ENCODE peak calls at places on chromosomes 6 and 20, in six cellular contexts. One of them, this sample, is unnamed.

GRCh38 chr6:152341596-152341995 is 295.6 kb downstream of the SYNE1 start:
- DNase-seq in amniotic epithelial cell: no peak
- DNase-seq in stimulated activated CD8-positive, alpha-beta memory T cell treated with anti-CD3 and anti-CD28 coated beads, Interleukin-2, amount 100 ng/mL, for 48 hours: no peak
- DNase-seq in K562: no peak
- DNase-seq in HEK293T: no peak
- DNase-seq in activated T-helper 2 cell treated with anti-CD3 and anti-CD28 coated beads, Interferon-gamma antibody, Interleukin-2, Interleukin-4, amounts not matched to agents 10 μg/mL and 5 μg/mL and 100 μg/mL, durations not matched to agents 14 hours and 24 hours and 36 hours: no peak
- DNase-seq in this sample: no peak

GRCh38 chr20:60013296-60014142 is 55.3 kb downstream of the CDH26 start:
- DNase-seq in K562: no peak
- DNase-seq in activated T-helper 2 cell treated with anti-CD3 and anti-CD28 coated beads, Interferon-gamma antibody, Interleukin-2, Interleukin-4, amounts not matched to agents 10 μg/mL and 5 μg/mL and 100 μg/mL, durations not matched to agents 14 hours and 24 hours and 36 hours: no peak
- DNase-seq in HEK293T: no peak
- DNase-seq in stimulated activated CD8-positive, alpha-beta memory T cell treated with anti-CD3 and anti-CD28 coated beads, Interleukin-2, amount 100 ng/mL, for 48 hours: no peak
- DNase-seq in amniotic epithelial cell: no peak
- DNase-seq in this sample: peak; percentile 5

GRCh38 chr20:17971571-17972013 is 2.8 kb downstream of the MGME1 start:
- DNase-seq in activated T-helper 2 cell treated with anti-CD3 and anti-CD28 coated beads, Interferon-gamma antibody, Interleukin-2, Interleukin-4, amounts not matched to agents 10 μg/mL and 5 μg/mL and 100 μg/mL, durations not matched to agents 14 hours and 24 hours and 36 hours: no peak
- DNase-seq in amniotic epithelial cell: peak; percentile 51
- DNase-seq in K562: peak; percentile 34
- DNase-seq in HEK293T: no peak
- DNase-seq in stimulated activated CD8-positive, alpha-beta memory T cell treated with anti-CD3 and anti-CD28 coated beads, Interleukin-2, amount 100 ng/mL, for 48 hours: no peak
- DNase-seq in this sample: peak; percentile 81

GRCh38 chr6:105594821-105595220 is 191.9 kb upstream of the PREP start:
- DNase-seq in amniotic epithelial cell: no peak
- DNase-seq in activated T-helper 2 cell treated with anti-CD3 and anti-CD28 coated beads, Interferon-gamma antibody, Interleukin-2, Interleukin-4, amounts not matched to agents 10 μg/mL and 5 μg/mL and 100 μg/mL, durations not matched to agents 14 hours and 24 hours and 36 hours: no peak
- DNase-seq in K562: no peak
- DNase-seq in stimulated activated CD8-positive, alpha-beta memory T cell treated with anti-CD3 and anti-CD28 coated beads, Interleukin-2, amount 100 ng/mL, for 48 hours: no peak
- DNase-seq in HEK293T: no peak
- DNase-seq in this sample: no peak

GRCh38 chr6:118810420-118811027 is 83.4 kb upstream of the ASF1A start:
- DNase-seq in K562: no peak
- DNase-seq in amniotic epithelial cell: no peak
- DNase-seq in activated T-helper 2 cell treated with anti-CD3 and anti-CD28 coated beads, Interferon-gamma antibody, Interleukin-2, Interleukin-4, amounts not matched to agents 10 μg/mL and 5 μg/mL and 100 μg/mL, durations not matched to agents 14 hours and 24 hours and 36 hours: peak; percentile 56
- DNase-seq in HEK293T: no peak
- DNase-seq in stimulated activated CD8-positive, alpha-beta memory T cell treated with anti-CD3 and anti-CD28 coated beads, Interleukin-2, amount 100 ng/mL, for 48 hours: peak; percentile 31
- DNase-seq in this sample: no peak

GRCh38 chr6:160461641-160462040 is 113.5 kb downstream of the SLC22A3 start:
- DNase-seq in activated T-helper 2 cell treated with anti-CD3 and anti-CD28 coated beads, Interferon-gamma antibody, Interleukin-2, Interleukin-4, amounts not matched to agents 10 μg/mL and 5 μg/mL and 100 μg/mL, durations not matched to agents 14 hours and 24 hours and 36 hours: no peak
- DNase-seq in HEK293T: no peak
- DNase-seq in amniotic epithelial cell: peak; percentile 23
- DNase-seq in stimulated activated CD8-positive, alpha-beta memory T cell treated with anti-CD3 and anti-CD28 coated beads, Interleukin-2, amount 100 ng/mL, for 48 hours: no peak
- DNase-seq in K562: no peak
- DNase-seq in this sample: peak; percentile 42

GRCh38 chr6:111712398-111712797 is 106.7 kb upstream of the TRAF3IP2 start:
- DNase-seq in activated T-helper 2 cell treated with anti-CD3 and anti-CD28 coated beads, Interferon-gamma antibody, Interleukin-2, Interleukin-4, amounts not matched to agents 10 μg/mL and 5 μg/mL and 100 μg/mL, durations not matched to agents 14 hours and 24 hours and 36 hours: no peak
- DNase-seq in amniotic epithelial cell: peak; percentile 92
- DNase-seq in HEK293T: no peak
- DNase-seq in stimulated activated CD8-positive, alpha-beta memory T cell treated with anti-CD3 and anti-CD28 coated beads, Interleukin-2, amount 100 ng/mL, for 48 hours: no peak
- DNase-seq in K562: no peak
- DNase-seq in this sample: peak; percentile 93

GRCh38 chr6:16623029-16623653 is 138.1 kb downstream of the ATXN1 start:
- DNase-seq in HEK293T: no peak
- DNase-seq in K562: no peak
- DNase-seq in stimulated activated CD8-positive, alpha-beta memory T cell treated with anti-CD3 and anti-CD28 coated beads, Interleukin-2, amount 100 ng/mL, for 48 hours: no peak
- DNase-seq in activated T-helper 2 cell treated with anti-CD3 and anti-CD28 coated beads, Interferon-gamma antibody, Interleukin-2, Interleukin-4, amounts not matched to agents 10 μg/mL and 5 μg/mL and 100 μg/mL, durations not matched to agents 14 hours and 24 hours and 36 hours: no peak
- DNase-seq in amniotic epithelial cell: peak; percentile 27
- DNase-seq in this sample: peak; percentile 69

GRCh38 chr6:77876300-77876699 is 223.5 kb downstream of the MEI4 start:
- DNase-seq in activated T-helper 2 cell treated with anti-CD3 and anti-CD28 coated beads, Interferon-gamma antibody, Interleukin-2, Interleukin-4, amounts not matched to agents 10 μg/mL and 5 μg/mL and 100 μg/mL, durations not matched to agents 14 hours and 24 hours and 36 hours: no peak
- DNase-seq in HEK293T: no peak
- DNase-seq in K562: no peak
- DNase-seq in amniotic epithelial cell: no peak
- DNase-seq in stimulated activated CD8-positive, alpha-beta memory T cell treated with anti-CD3 and anti-CD28 coated beads, Interleukin-2, amount 100 ng/mL, for 48 hours: no peak
- DNase-seq in this sample: peak; percentile 65

GRCh38 chr6:13818341-13818740 is 4.0 kb upstream of the MCUR1 start:
- DNase-seq in activated T-helper 2 cell treated with anti-CD3 and anti-CD28 coated beads, Interferon-gamma antibody, Interleukin-2, Interleukin-4, amounts not matched to agents 10 μg/mL and 5 μg/mL and 100 μg/mL, durations not matched to agents 14 hours and 24 hours and 36 hours: no peak
- DNase-seq in amniotic epithelial cell: no peak
- DNase-seq in HEK293T: no peak
- DNase-seq in K562: no peak
- DNase-seq in stimulated activated CD8-positive, alpha-beta memory T cell treated with anti-CD3 and anti-CD28 coated beads, Interleukin-2, amount 100 ng/mL, for 48 hours: no peak
- DNase-seq in this sample: no peak

GRCh38 chr6:83514877-83515466 is 2.6 kb downstream of the PRSS35 start:
- DNase-seq in amniotic epithelial cell: peak; percentile 61
- DNase-seq in HEK293T: peak; percentile 40
- DNase-seq in activated T-helper 2 cell treated with anti-CD3 and anti-CD28 coated beads, Interferon-gamma antibody, Interleukin-2, Interleukin-4, amounts not matched to agents 10 μg/mL and 5 μg/mL and 100 μg/mL, durations not matched to agents 14 hours and 24 hours and 36 hours: no peak
- DNase-seq in stimulated activated CD8-positive, alpha-beta memory T cell treated with anti-CD3 and anti-CD28 coated beads, Interleukin-2, amount 100 ng/mL, for 48 hours: no peak
- DNase-seq in K562: peak; percentile 34
- DNase-seq in this sample: peak; percentile 78

GRCh38 chr6:97392735-97393134 is 109.7 kb upstream of the MMS22L start:
- DNase-seq in stimulated activated CD8-positive, alpha-beta memory T cell treated with anti-CD3 and anti-CD28 coated beads, Interleukin-2, amount 100 ng/mL, for 48 hours: no peak
- DNase-seq in amniotic epithelial cell: no peak
- DNase-seq in K562: no peak
- DNase-seq in HEK293T: no peak
- DNase-seq in activated T-helper 2 cell treated with anti-CD3 and anti-CD28 coated beads, Interferon-gamma antibody, Interleukin-2, Interleukin-4, amounts not matched to agents 10 μg/mL and 5 μg/mL and 100 μg/mL, durations not matched to agents 14 hours and 24 hours and 36 hours: no peak
- DNase-seq in this sample: no peak

GRCh38 chr6:39203804-39204495 is 25.3 kb downstream of the KCNK5 start:
- DNase-seq in K562: no peak
- DNase-seq in activated T-helper 2 cell treated with anti-CD3 and anti-CD28 coated beads, Interferon-gamma antibody, Interleukin-2, Interleukin-4, amounts not matched to agents 10 μg/mL and 5 μg/mL and 100 μg/mL, durations not matched to agents 14 hours and 24 hours and 36 hours: no peak
- DNase-seq in stimulated activated CD8-positive, alpha-beta memory T cell treated with anti-CD3 and anti-CD28 coated beads, Interleukin-2, amount 100 ng/mL, for 48 hours: no peak
- DNase-seq in HEK293T: no peak
- DNase-seq in amniotic epithelial cell: no peak
- DNase-seq in this sample: no peak

GRCh38 chr6:50816115-50816675 is 2.5 kb upstream of the TFAP2B start:
- DNase-seq in K562: peak; percentile 80
- DNase-seq in stimulated activated CD8-positive, alpha-beta memory T cell treated with anti-CD3 and anti-CD28 coated beads, Interleukin-2, amount 100 ng/mL, for 48 hours: peak; percentile 53
- DNase-seq in HEK293T: peak; percentile 55
- DNase-seq in amniotic epithelial cell: peak; percentile 59
- DNase-seq in activated T-helper 2 cell treated with anti-CD3 and anti-CD28 coated beads, Interferon-gamma antibody, Interleukin-2, Interleukin-4, amounts not matched to agents 10 μg/mL and 5 μg/mL and 100 μg/mL, durations not matched to agents 14 hours and 24 hours and 36 hours: peak; percentile 43
- DNase-seq in this sample: peak; percentile 80

This sample was measured in iris pigment epithelial cell.